ENCODE peak calls at places on chromosome 9, in four cellular contexts. L is RWPE1, S is cardiac muscle cell, C is H9. M is an unnamed sample.

GRCh38 chr9:89357331-89358197 is 39.3 kb downstream of the SECISBP2 start:
- DNase-seq in C (no peak), S (no peak), L (no peak), M (no peak)

GRCh38 chr9:104386425-104387069 is 117.5 kb upstream of the OR13F1 start:
- DNase-seq in C (no peak), L (peak; percentile 64), S (peak; percentile 62), M (no peak)

GRCh38 chr9:100324594-100325200 is 28.0 kb downstream of the TEX10 start:
- DNase-seq in C (no peak), L (peak; percentile 18), S (peak; percentile 76), M (no peak)

GRCh38 chr9:34685591-34685990 is 5.5 kb downstream of the CCL19 start:
- DNase-seq in L (no peak), C (no peak), S (no peak), M (no peak)

GRCh38 chr9:116345817-116346216 is 192.2 kb downstream of the PAPPA start:
- DNase-seq in S (peak; percentile 47), L (no peak), C (no peak), M (no peak)

GRCh38 chr9:137445275-137445807 is 4.2 kb upstream of the ENTPD8 start:
- DNase-seq in L (peak; percentile 87), S (peak; percentile 75), C (peak; percentile 76), M (peak; percentile 85)

GRCh38 chr9:87260171-87260570 is 237.5 kb upstream of the DAPK1 start:
- DNase-seq in C (no peak), S (no peak), L (no peak), M (no peak)

GRCh38 chr9:77945798-77946197 is 85.8 kb downstream of the GNAQ start:
- DNase-seq in S (peak; percentile 80), C (no peak), L (no peak), M (no peak)

GRCh38 chr9:36008774-36009300 is 27.9 kb upstream of the RECK start:
- DNase-seq in C (peak; percentile 75), L (peak; percentile 92), S (peak; percentile 86), M (peak; percentile 69)

GRCh38 chr9:116549061-116549664 is 137.9 kb upstream of the TRIM32 start:
- DNase-seq in S (peak; percentile 97), C (no peak), L (peak; percentile 99), M (peak; percentile 30)

GRCh38 chr9:108761530-108762347 is 94.0 kb downstream of the ACTL7B start:
- DNase-seq in L (peak; percentile 94), C (peak; percentile 61), S (peak; percentile 73), M (peak; percentile 62)

GRCh38 chr9:14652729-14653377 is 40.4 kb downstream of the ZDHHC21 start:
- DNase-seq in L (no peak), S (peak; percentile 30), C (no peak), M (no peak)

GRCh38 chr9:35827486-35827885 is 1.0 kb downstream of the FAM221B start:
- DNase-seq in S (peak; percentile 62), C (no peak), L (no peak), M (no peak)

GRCh38 chr9:114856942-114857315 is 51.1 kb upstream of the TNFSF15 start:
- DNase-seq in L (no peak), S (no peak), C (no peak), M (no peak)

GRCh38 chr9:109466623-109467590 is 31.2 kb downstream of the PTPN3 start:
- DNase-seq in S (peak; percentile 43), C (no peak), L (peak; percentile 70), M (no peak)

GRCh38 chr9:103410059-103410458 is 414.9 kb downstream of the CYLC2 start:
- DNase-seq in C (no peak), L (no peak), S (no peak), M (no peak)

GRCh38 chr9:88680505-88681160 is 145.7 kb downstream of the NXNL2 start:
- DNase-seq in C (no peak), S (peak; percentile 55), L (no peak), M (no peak)

GRCh38 chr9:69744688-69745380 is 15.0 kb downstream of the PTAR1 start:
- DNase-seq in S (no peak), C (no peak), L (no peak), M (no peak)

GRCh38 chr9:110157812-110158629 is 49.9 kb downstream of the C9orf152 start:
- DNase-seq in L (no peak), C (no peak), S (no peak), M (no peak)

GRCh38 chr9:79778581-79778980 is 206.8 kb downstream of the TLE4 start:
- DNase-seq in S (no peak), C (no peak), L (no peak), M (no peak)

GRCh38 chr9:98709968-98710965 is 1.5 kb upstream of the GABBR2 start:
- DNase-seq in C (peak; percentile 51), S (peak; percentile 82), L (peak; percentile 50), M (no peak)

GRCh38 chr9:99294850-99295461 is 72.9 kb downstream of the SEC61B start:
- DNase-seq in C (no peak), S (peak; percentile 11), L (no peak), M (no peak)

GRCh38 chr9:100600511-100601079 is 22.7 kb downstream of the CAVIN4 start:
- DNase-seq in C (no peak), L (no peak), S (no peak), M (no peak)

GRCh38 chr9:68507098-68507795 is 33.4 kb downstream of the TMEM252 start:
- DNase-seq in L (peak; percentile 48), C (no peak), S (peak; percentile 61), M (no peak)

GRCh38 chr9:32672478-32672877 is 37.0 kb upstream of the TAF1L start:
- DNase-seq in S (peak; percentile 33), L (peak; percentile 70), C (no peak), M (no peak)

GRCh38 chr9:89999534-90000370 is 394.9 kb downstream of the GADD45G start:
- DNase-seq in L (no peak), S (peak; percentile 44), C (no peak), M (no peak)

GRCh38 chr9:347667-348292 is 133.1 kb downstream of the DOCK8 start:
- DNase-seq in S (peak; percentile 71), L (peak; percentile 26), C (no peak), M (no peak)

GRCh38 chr9:72254881-72255545 is 105.8 kb downstream of the GDA start:
- DNase-seq in S (peak; percentile 5), C (no peak), L (no peak), M (no peak)
- TF ChIP-seq CTCF in S (no peak), C (no peak), L (no peak), M (no peak)

GRCh38 chr9:131999692-132000551 is 79.7 kb downstream of the MED27 start:
- DNase-seq in C (no peak), S (peak; percentile 84), L (peak; percentile 73), M (no peak)
- TF ChIP-seq CTCF in C (no peak), S (peak; percentile 12), L (no peak), M (no peak)

GRCh38 chr9:4117835-4118610 is 181.8 kb downstream of the GLIS3 start:
- DNase-seq in S (no peak), L (no peak), C (peak; percentile 68), M (peak; percentile 25)
- TF ChIP-seq CTCF in S (peak; percentile 41), L (peak; percentile 8), C (peak; percentile 70), M (peak; percentile 37)

GRCh38 chr9:26747611-26748010 is 145.0 kb downstream of the CAAP1 start:
- DNase-seq in L (no peak), C (no peak), S (no peak), M (no peak)

GRCh38 chr9:26745111-26745510 is 147.5 kb downstream of the CAAP1 start:
- DNase-seq in C (no peak), L (no peak), S (no peak), M (no peak)

GRCh38 chr9:26746357-26747072 is 146.1 kb downstream of the CAAP1 start:
- DNase-seq in C (peak; percentile 61), S (peak; percentile 14), L (peak; percentile 60), M (no peak)

GRCh38 chr9:26742843-26743242 is 149.8 kb downstream of the CAAP1 start:
- DNase-seq in C (no peak), L (no peak), S (no peak), M (no peak)

GRCh38 chr9:26744362-26744965 is 148.1 kb downstream of the CAAP1 start:
- DNase-seq in L (no peak), C (no peak), S (peak; percentile 54), M (no peak)
- TF ChIP-seq CTCF in L (peak; percentile 92), C (peak; percentile 86), S (peak; percentile 66), M (peak; percentile 95)

GRCh38 chr9:17799383-17799782 is 220.5 kb downstream of the SH3GL2 start:
- DNase-seq in S (peak; percentile 32), L (no peak), C (no peak), M (no peak)

GRCh38 chr9:17789316-17789715 is 210.4 kb downstream of the SH3GL2 start:
- DNase-seq in C (no peak), L (no peak), S (no peak), M (no peak)

GRCh38 chr9:17795708-17796107 is 216.8 kb downstream of the SH3GL2 start:
- DNase-seq in S (no peak), C (no peak), L (no peak), M (no peak)

GRCh38 chr9:17793713-17794622 is 215.1 kb downstream of the SH3GL2 start:
- DNase-seq in C (peak; percentile 36), L (no peak), S (peak; percentile 18), M (no peak)
- TF ChIP-seq CTCF in C (peak; percentile 45), L (no peak), S (peak; percentile 17), M (no peak)

DNA sequence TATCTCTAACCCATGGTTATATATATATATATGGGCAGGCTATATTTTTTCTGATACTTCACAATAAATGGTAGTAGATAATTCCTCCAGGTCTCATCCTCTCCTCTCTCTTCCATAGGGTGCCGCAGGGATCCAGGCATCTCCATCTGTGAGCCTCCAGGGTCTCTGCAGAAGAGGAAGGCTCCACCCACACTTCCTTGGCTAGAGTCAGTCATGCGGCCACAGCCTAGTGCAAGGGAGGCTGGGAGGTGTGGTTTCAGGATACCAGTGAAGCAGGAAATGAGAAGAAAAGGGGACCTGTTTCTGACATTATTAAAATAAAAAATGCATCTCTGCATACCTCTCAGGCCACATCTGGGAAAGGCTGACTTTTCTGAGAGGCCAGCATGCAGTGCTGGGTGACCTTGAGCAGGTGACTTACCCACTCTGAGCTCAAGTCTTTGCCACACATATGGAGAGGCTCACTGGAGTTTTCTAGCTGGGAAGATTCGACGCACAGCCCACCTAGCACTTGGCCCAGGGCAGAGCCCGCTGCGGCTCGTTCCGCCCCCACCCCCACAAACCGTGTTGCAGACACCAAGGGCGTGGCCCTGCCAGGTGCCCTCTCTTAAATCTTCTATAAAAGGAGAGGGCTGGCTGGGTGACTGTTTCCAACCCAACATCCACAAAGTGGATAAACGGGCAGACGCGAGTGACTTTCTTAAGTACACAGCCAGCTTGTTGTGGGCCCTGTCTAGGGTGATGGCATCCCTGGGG is 47.9 kb downstream of the OLFM1 start:
- DNase-seq in S (no peak), L (no peak), C (no peak), M (no peak)
- TF ChIP-seq CTCF in S (no peak), L (no peak), C (no peak), M (no peak)

GRCh38 chr9:95907794-95908193 is 32.3 kb downstream of the ERCC6L2 start:
- DNase-seq in S (no peak), L (no peak), C (no peak), M (no peak)
- TF ChIP-seq CTCF in S (no peak), L (peak; percentile 14), C (peak; percentile 51), M (peak; percentile 18)

M was measured in glutamatergic neuron.